ENCODE peak calls at places on chromosomes 3 and 15, in seven cellular contexts. One of them, this sample, is unnamed.

GRCh38 chr3:20503394-20504082 is 317.5 kb upstream of the SGO1 start:
- DNase-seq in lower leg skin: no peak
- DNase-seq in kidney epithelial cell: no peak
- DNase-seq in GM06990: no peak
- DNase-seq in AG04450: no peak
- DNase-seq in IMR-90: no peak
- DNase-seq in uterus: no peak
- DNase-seq in this sample: no peak

GRCh38 chr3:71145954-71146353 is 437.6 kb downstream of the FOXP1 start:
- DNase-seq in lower leg skin: no peak
- DNase-seq in kidney epithelial cell: no peak
- DNase-seq in GM06990: no peak
- DNase-seq in AG04450: no peak
- DNase-seq in IMR-90: no peak
- DNase-seq in uterus: no peak
- DNase-seq in this sample: no peak

GRCh38 chr3:58237940-58238681 is 519 bp downstream of the ABHD6 start:
- DNase-seq in lower leg skin: peak
- DNase-seq in kidney epithelial cell: no peak
- DNase-seq in GM06990: peak
- DNase-seq in AG04450: no peak
- DNase-seq in IMR-90: peak
- DNase-seq in uterus: peak
- DNase-seq in this sample: peak

GRCh38 chr15:26029146-26029545 is 166.0 kb upstream of the ATP10A start:
- DNase-seq in lower leg skin: no peak
- DNase-seq in kidney epithelial cell: no peak
- DNase-seq in GM06990: no peak
- DNase-seq in AG04450: no peak
- DNase-seq in IMR-90: no peak
- DNase-seq in uterus: no peak
- DNase-seq in this sample: no peak

GRCh38 chr3:9687514-9687913 is 16.1 kb upstream of the CPNE9 start:
- DNase-seq in lower leg skin: no peak
- DNase-seq in kidney epithelial cell: no peak
- DNase-seq in GM06990: no peak
- DNase-seq in AG04450: no peak
- DNase-seq in IMR-90: no peak
- DNase-seq in uterus: no peak
- DNase-seq in this sample: no peak

GRCh38 chr3:114496874-114497273 is 203.0 kb downstream of the TIGIT start:
- DNase-seq in lower leg skin: no peak
- DNase-seq in kidney epithelial cell: no peak
- DNase-seq in GM06990: no peak
- DNase-seq in AG04450: no peak
- DNase-seq in IMR-90: peak
- DNase-seq in uterus: no peak
- DNase-seq in this sample: peak

GRCh38 chr15:73599934-73600333 is 33.3 kb downstream of the NPTN start:
- DNase-seq in lower leg skin: no peak
- DNase-seq in kidney epithelial cell: peak
- DNase-seq in GM06990: no peak
- DNase-seq in AG04450: no peak
- DNase-seq in IMR-90: peak
- DNase-seq in uterus: no peak
- DNase-seq in this sample: peak

GRCh38 chr3:188211476-188211875 is 57.5 kb downstream of the LPP start:
- DNase-seq in lower leg skin: no peak
- DNase-seq in kidney epithelial cell: no peak
- DNase-seq in GM06990: no peak
- DNase-seq in AG04450: no peak
- DNase-seq in IMR-90: peak
- DNase-seq in uterus: no peak
- DNase-seq in this sample: peak

GRCh38 chr3:46987485-46988401 is 8.3 kb downstream of the NBEAL2 start:
- DNase-seq in lower leg skin: no peak
- DNase-seq in kidney epithelial cell: no peak
- DNase-seq in GM06990: peak
- DNase-seq in AG04450: no peak
- DNase-seq in IMR-90: no peak
- DNase-seq in uterus: no peak
- DNase-seq in this sample: peak
- H3K4me3 ChIP-seq in lower leg skin: no peak
- H3K4me3 ChIP-seq in kidney epithelial cell: no peak
- H3K4me3 ChIP-seq in GM06990: peak
- H3K4me3 ChIP-seq in AG04450: no peak
- H3K4me3 ChIP-seq in IMR-90: no peak
- H3K4me3 ChIP-seq in uterus: no peak
- H3K4me3 ChIP-seq in this sample: no peak

GRCh38 chr15:95269247-95270155 is 1038.1 kb downstream of the MCTP2 start:
- DNase-seq in lower leg skin: no peak
- DNase-seq in kidney epithelial cell: no peak
- DNase-seq in GM06990: no peak
- DNase-seq in AG04450: no peak
- DNase-seq in IMR-90: no peak
- DNase-seq in uterus: no peak
- DNase-seq in this sample: no peak

GRCh38 chr15:95265419-95265997 is 1034.1 kb downstream of the MCTP2 start:
- DNase-seq in lower leg skin: no peak
- DNase-seq in kidney epithelial cell: no peak
- DNase-seq in GM06990: no peak
- DNase-seq in AG04450: no peak
- DNase-seq in IMR-90: no peak
- DNase-seq in uterus: no peak
- DNase-seq in this sample: no peak

GRCh38 chr15:95266481-95267061 is 1035.2 kb downstream of the MCTP2 start:
- DNase-seq in lower leg skin: no peak
- DNase-seq in kidney epithelial cell: no peak
- DNase-seq in GM06990: no peak
- DNase-seq in AG04450: no peak
- DNase-seq in IMR-90: peak
- DNase-seq in uterus: peak
- DNase-seq in this sample: peak

GRCh38 chr15:95263751-95264150 is 1032.4 kb downstream of the MCTP2 start:
- DNase-seq in lower leg skin: no peak
- DNase-seq in kidney epithelial cell: no peak
- DNase-seq in GM06990: no peak
- DNase-seq in AG04450: no peak
- DNase-seq in IMR-90: no peak
- DNase-seq in uterus: no peak
- DNase-seq in this sample: no peak

DNA sequence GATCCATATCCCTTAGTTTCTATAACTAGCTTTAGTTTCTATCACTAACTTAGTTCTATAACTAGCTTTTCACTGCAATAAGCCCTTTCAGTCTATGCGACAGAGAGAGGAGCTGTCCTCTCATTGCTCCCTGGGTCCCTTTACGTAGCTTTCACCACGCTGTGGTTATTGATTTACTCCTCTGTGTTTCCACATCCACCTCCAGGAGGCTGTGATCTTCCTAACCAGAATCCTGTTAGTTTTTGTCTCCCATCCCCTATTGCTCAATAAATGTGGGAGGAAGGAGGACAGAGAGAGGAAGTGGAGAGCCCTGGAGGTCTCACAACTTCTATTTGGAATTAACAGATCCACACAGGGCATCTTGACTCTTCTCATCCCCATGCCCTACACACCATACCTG is 1036.1 kb downstream of the MCTP2 start:
- DNase-seq in lower leg skin: no peak
- DNase-seq in kidney epithelial cell: no peak
- DNase-seq in GM06990: no peak
- DNase-seq in AG04450: no peak
- DNase-seq in IMR-90: no peak
- DNase-seq in uterus: peak
- DNase-seq in this sample: no peak
- TF ChIP-seq CTCF in lower leg skin: no peak
- TF ChIP-seq CTCF in kidney epithelial cell: no peak
- TF ChIP-seq CTCF in GM06990: no peak
- TF ChIP-seq CTCF in AG04450: no peak
- TF ChIP-seq CTCF in IMR-90: no peak
- TF ChIP-seq CTCF in uterus: no peak
- TF ChIP-seq CTCF in this sample: no peak

DNA sequence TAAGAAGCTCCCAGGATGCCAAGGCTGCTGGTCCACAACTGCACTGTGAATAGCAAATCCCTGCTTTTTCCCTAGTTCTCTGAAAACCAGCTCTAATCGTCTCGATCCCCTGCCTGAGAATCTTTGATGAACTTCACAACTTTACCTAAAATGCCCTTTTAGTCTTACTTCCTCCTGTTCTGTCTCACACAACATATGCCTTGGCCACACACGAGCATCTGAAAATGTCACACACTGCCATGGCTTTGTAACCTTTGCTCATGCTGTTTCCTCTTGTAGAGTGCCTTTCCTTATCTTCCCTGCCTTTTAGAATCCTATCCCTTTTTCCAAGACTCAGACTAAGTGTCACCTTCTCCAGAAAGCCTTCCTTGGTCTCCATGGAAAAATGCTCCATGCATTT is 71.4 kb upstream of the HACD2 start:
- DNase-seq in lower leg skin: no peak
- DNase-seq in kidney epithelial cell: no peak
- DNase-seq in GM06990: no peak
- DNase-seq in AG04450: no peak
- DNase-seq in IMR-90: no peak
- DNase-seq in uterus: no peak
- DNase-seq in this sample: no peak
- H3K4me3 ChIP-seq in lower leg skin: no peak
- H3K4me3 ChIP-seq in kidney epithelial cell: no peak
- H3K4me3 ChIP-seq in GM06990: no peak
- H3K4me3 ChIP-seq in AG04450: no peak
- H3K4me3 ChIP-seq in IMR-90: no peak
- H3K4me3 ChIP-seq in uterus: no peak
- H3K4me3 ChIP-seq in this sample: no peak

DNA sequence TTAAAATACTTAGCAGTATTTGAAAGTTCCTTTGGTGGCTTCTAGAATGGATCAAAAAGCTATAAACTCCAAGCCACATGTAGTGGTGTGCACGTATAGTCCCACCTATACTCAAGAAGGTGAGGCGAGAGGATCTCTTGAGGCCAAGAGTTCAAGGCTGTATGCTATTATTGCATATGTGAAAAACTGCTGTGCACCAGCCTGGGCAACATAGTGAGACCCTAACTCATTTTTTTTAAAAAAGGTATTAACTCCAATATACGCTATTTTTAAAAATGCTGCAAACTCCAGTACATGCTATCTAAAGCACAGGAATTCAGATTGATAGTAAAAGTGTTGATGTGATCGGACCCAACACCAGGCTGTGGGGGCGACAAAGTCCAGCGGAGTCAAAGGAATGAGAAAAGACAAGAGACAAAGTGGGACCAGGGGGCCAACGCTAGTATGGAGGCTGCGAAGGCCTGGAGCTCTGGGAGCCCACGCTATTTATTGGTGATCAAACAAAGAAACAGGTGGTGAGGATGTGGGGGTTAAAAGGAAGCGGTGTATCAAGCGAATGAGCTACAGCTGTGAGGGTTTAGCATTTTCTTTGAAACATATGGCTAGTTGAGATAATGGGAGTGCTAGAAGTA is 66.6 kb downstream of the ARIH1 start:
- DNase-seq in lower leg skin: no peak
- DNase-seq in kidney epithelial cell: no peak
- DNase-seq in GM06990: no peak
- DNase-seq in AG04450: no peak
- DNase-seq in IMR-90: no peak
- DNase-seq in uterus: no peak
- DNase-seq in this sample: no peak
- TF ChIP-seq CTCF in lower leg skin: no peak
- TF ChIP-seq CTCF in kidney epithelial cell: no peak
- TF ChIP-seq CTCF in GM06990: no peak
- TF ChIP-seq CTCF in AG04450: no peak
- TF ChIP-seq CTCF in IMR-90: no peak
- TF ChIP-seq CTCF in uterus: no peak
- TF ChIP-seq CTCF in this sample: no peak

DNA sequence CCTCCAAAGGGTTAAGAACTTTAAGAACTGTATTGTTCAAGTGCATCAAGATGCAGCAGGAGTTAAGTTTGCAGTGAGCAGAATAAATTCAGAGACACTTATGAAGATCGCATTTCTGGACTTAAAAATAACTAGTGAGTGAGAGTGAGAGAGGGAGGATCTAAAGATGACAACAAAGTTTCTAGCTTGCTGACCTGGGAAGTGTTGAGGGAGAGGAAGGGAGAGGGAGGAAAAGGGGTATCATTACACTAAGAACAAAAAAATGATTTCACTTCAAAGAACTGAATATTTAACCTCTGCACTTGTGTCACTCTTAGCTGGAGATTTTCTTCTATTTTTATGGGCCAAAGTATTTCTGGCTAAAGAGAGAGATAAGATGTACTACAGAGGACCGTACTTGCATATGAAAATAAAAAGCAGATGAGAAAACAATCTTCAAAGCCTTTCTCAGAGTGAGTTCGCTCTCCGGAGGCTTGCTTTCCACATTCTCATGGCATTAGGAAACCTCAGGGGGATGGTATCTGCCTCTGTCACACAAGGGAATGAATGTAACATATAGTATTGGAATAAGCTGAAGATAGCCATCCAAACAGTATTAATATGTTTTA is 91.4 kb upstream of the TJP1 start:
- DNase-seq in lower leg skin: no peak
- DNase-seq in kidney epithelial cell: no peak
- DNase-seq in GM06990: no peak
- DNase-seq in AG04450: no peak
- DNase-seq in IMR-90: peak
- DNase-seq in uterus: peak
- DNase-seq in this sample: peak
- H3K4me3 ChIP-seq in lower leg skin: no peak
- H3K4me3 ChIP-seq in kidney epithelial cell: no peak
- H3K4me3 ChIP-seq in GM06990: no peak
- H3K4me3 ChIP-seq in AG04450: no peak
- H3K4me3 ChIP-seq in IMR-90: no peak
- H3K4me3 ChIP-seq in uterus: no peak
- H3K4me3 ChIP-seq in this sample: no peak